ENCODE peak calls at places on chromosomes 13 and 19, in six cellular contexts. C, D, G, U, M and L are unnamed samples.

GRCh38 chr19:40739030-40739839 is 11.0 kb downstream of the ACTMAP start:
- DNase-seq in U (no peak), G (no peak), M (no peak), C (no peak), D (no peak), L (no peak)

GRCh38 chr13:101415358-101416174 is 742 bp downstream of the NALCN start:
- DNase-seq in G (peak; percentile 11), M (no peak), C (no peak), D (no peak), U (no peak), L (no peak)

GRCh38 chr13:57138988-57139387 is 1.7 kb upstream of the PRR20A start:
- DNase-seq in C (no peak), U (no peak), M (no peak), G (no peak), D (no peak), L (no peak)

GRCh38 chr19:42330521-42330835 is 5.0 kb downstream of the MEGF8 start:
- DNase-seq in C (no peak), M (no peak), G (no peak), D (no peak), U (no peak), L (no peak)

GRCh38 chr13:33616130-33616529 is 201.8 kb upstream of the RFC3 start:
- DNase-seq in C (no peak), M (no peak), G (no peak), D (no peak), U (no peak), L (no peak)

GRCh38 chr19:12773571-12773970 is 1.8 kb downstream of the HOOK2 start:
- DNase-seq in C (peak; percentile 26), G (no peak), M (no peak), D (no peak), U (no peak), L (no peak)

GRCh38 chr13:52600666-52601065 is 41.6 kb upstream of the HNRNPA1L2 start:
- DNase-seq in D (no peak), G (no peak), C (peak; percentile 53), U (no peak), M (no peak), L (no peak)

GRCh38 chr19:17234911-17235617 is 9.0 kb downstream of the OCEL1 start:
- DNase-seq in C (peak; percentile 91), U (peak; percentile 66), G (no peak), D (peak; percentile 36), M (peak; percentile 47), L (peak; percentile 71)

GRCh38 chr19:29614046-29614445 is 8.0 kb downstream of the POP4 start:
- DNase-seq in G (no peak), M (no peak), C (no peak), U (no peak), D (no peak), L (no peak)

GRCh38 chr19:42088471-42089190 is 12.7 kb downstream of the ZNF574 start:
- DNase-seq in C (no peak), U (no peak), G (no peak), M (no peak), D (no peak), L (no peak)

GRCh38 chr19:39265321-39265916 is 2.8 kb upstream of the IFNL2 start:
- DNase-seq in M (no peak), U (no peak), C (no peak), D (no peak), G (no peak), L (no peak)

GRCh38 chr19:41299046-41299754 is 10.8 kb upstream of the CCDC97 start:
- DNase-seq in G (no peak), D (no peak), C (no peak), M (no peak), U (peak; percentile 50), L (no peak)

GRCh38 chr19:57317503-57317902 is 2.8 kb upstream of the ZNF543 start:
- DNase-seq in M (no peak), C (no peak), G (no peak), D (no peak), U (no peak), L (no peak)

GRCh38 chr13:33125821-33126570 is 109.8 kb downstream of the KL start:
- DNase-seq in C (no peak), U (peak; percentile 76), G (no peak), D (no peak), M (no peak), L (peak; percentile 72)

GRCh38 chr13:35485451-35485850 is 9.0 kb upstream of the MAB21L1 start:
- DNase-seq in M (no peak), U (no peak), C (no peak), D (no peak), G (no peak), L (no peak)

GRCh38 chr19:46984077-46985010 is 35.3 kb upstream of the NPAS1 start:
- DNase-seq in U (no peak), G (no peak), D (no peak), M (no peak), C (no peak), L (peak; percentile 87)

GRCh38 chr13:100515410-100515800 is 73.2 kb downstream of the GGACT start:
- DNase-seq in U (no peak), C (no peak), G (no peak), M (no peak), D (no peak), L (no peak)

GRCh38 chr13:73228546-73228945 is 169.7 kb downstream of the KLF5 start:
- DNase-seq in M (peak; percentile 85), G (no peak), U (no peak), C (peak; percentile 32), D (no peak), L (no peak)

GRCh38 chr13:97234742-97235141 is 12.6 kb downstream of the MBNL2 start:
- DNase-seq in U (no peak), M (no peak), D (no peak), G (no peak), C (no peak), L (no peak)